ENCODE peak calls at places on chromosomes 13 and 19, in four cellular contexts. One of them, this sample, is unnamed.
A peak's percentile ranks its signal among the peaks of the same experiment; 100 is the strongest.

GRCh38 chr13:41107584-41108014 is 25.0 kb downstream of the KBTBD6 start:
- DNase-seq in osteoblast: no peak
- DNase-seq in thoracic aorta: no peak
- DNase-seq in brain microvascular endothelial cell: no peak
- DNase-seq in this sample: no peak

GRCh38 chr19:45173816-45174215 is 4.2 kb downstream of the TRAPPC6A start:
- DNase-seq in brain microvascular endothelial cell: no peak
- DNase-seq in thoracic aorta: no peak
- DNase-seq in osteoblast: peak; percentile 97
- DNase-seq in this sample: no peak

GRCh38 chr19:40304306-40304705 is 19.2 kb upstream of the AKT2 start:
- DNase-seq in brain microvascular endothelial cell: no peak
- DNase-seq in thoracic aorta: no peak
- DNase-seq in osteoblast: no peak
- DNase-seq in this sample: no peak

GRCh38 chr13:51643114-51643881 is 59.0 kb downstream of the WDFY2 start:
- DNase-seq in osteoblast: peak; percentile 75
- DNase-seq in brain microvascular endothelial cell: peak; percentile 94
- DNase-seq in thoracic aorta: no peak
- DNase-seq in this sample: no peak

GRCh38 chr13:45021250-45021649 is 31.9 kb downstream of the GPALPP1 start:
- DNase-seq in osteoblast: no peak
- DNase-seq in thoracic aorta: no peak
- DNase-seq in brain microvascular endothelial cell: no peak
- DNase-seq in this sample: no peak

GRCh38 chr19:49847731-49848696 is 2.9 kb upstream of the PTOV1 start:
- DNase-seq in brain microvascular endothelial cell: peak; percentile 81
- DNase-seq in thoracic aorta: no peak
- DNase-seq in osteoblast: peak; percentile 96
- DNase-seq in this sample: no peak

GRCh38 chr19:38142176-38143035 is 81.6 kb downstream of the DPF1 start:
- DNase-seq in brain microvascular endothelial cell: peak; percentile 60
- DNase-seq in thoracic aorta: no peak
- DNase-seq in osteoblast: peak; percentile 91
- DNase-seq in this sample: peak; percentile 64

GRCh38 chr13:95317037-95317989 is 16.1 kb upstream of the ABCC4 start:
- DNase-seq in brain microvascular endothelial cell: no peak
- DNase-seq in thoracic aorta: no peak
- DNase-seq in osteoblast: no peak
- DNase-seq in this sample: peak; percentile 76

GRCh38 chr13:110506859-110507566 is 54.5 kb downstream of the RAB20 start:
- DNase-seq in osteoblast: peak; percentile 89
- DNase-seq in brain microvascular endothelial cell: no peak
- DNase-seq in thoracic aorta: no peak
- DNase-seq in this sample: peak; percentile 83

GRCh38 chr19:15379996-15380647 is 535 bp upstream of the AKAP8 start:
- DNase-seq in thoracic aorta: no peak
- DNase-seq in osteoblast: peak; percentile 79
- DNase-seq in brain microvascular endothelial cell: peak; percentile 12
- DNase-seq in this sample: no peak

GRCh38 chr13:20822406-20822805 is 48.6 kb upstream of the EEF1AKMT1 start:
- DNase-seq in thoracic aorta: no peak
- DNase-seq in osteoblast: no peak
- DNase-seq in brain microvascular endothelial cell: no peak
- DNase-seq in this sample: no peak

GRCh38 chr13:93227906-93228801 is 1.5 kb downstream of the GPC6 start:
- DNase-seq in thoracic aorta: no peak
- DNase-seq in osteoblast: peak; percentile 91
- DNase-seq in brain microvascular endothelial cell: peak; percentile 81
- DNase-seq in this sample: peak; percentile 73

GRCh38 chr19:15859187-15859586 is 38.7 kb downstream of the CYP4F2 start:
- DNase-seq in thoracic aorta: no peak
- DNase-seq in osteoblast: no peak
- DNase-seq in brain microvascular endothelial cell: no peak
- DNase-seq in this sample: no peak

GRCh38 chr19:15944401-15944800 is 4.4 kb upstream of the OR10H4 start:
- DNase-seq in brain microvascular endothelial cell: no peak
- DNase-seq in osteoblast: no peak
- DNase-seq in thoracic aorta: no peak
- DNase-seq in this sample: no peak

GRCh38 chr19:35222373-35223005 is 6.0 kb downstream of the FAM187B start:
- DNase-seq in brain microvascular endothelial cell: no peak
- DNase-seq in osteoblast: no peak
- DNase-seq in thoracic aorta: no peak
- DNase-seq in this sample: no peak

GRCh38 chr13:106213028-106213427 is 322.4 kb downstream of the EFNB2 start:
- DNase-seq in thoracic aorta: no peak
- DNase-seq in osteoblast: peak; percentile 53
- DNase-seq in brain microvascular endothelial cell: no peak
- DNase-seq in this sample: no peak

GRCh38 chr19:4597975-4598671 is 38.6 kb upstream of the SEMA6B start:
- DNase-seq in thoracic aorta: no peak
- DNase-seq in osteoblast: peak; percentile 83
- DNase-seq in brain microvascular endothelial cell: peak; percentile 19
- DNase-seq in this sample: no peak

GRCh38 chr19:10449037-10449436 is 28.7 kb downstream of the PDE4A start:
- DNase-seq in osteoblast: peak; percentile 72
- DNase-seq in thoracic aorta: no peak
- DNase-seq in brain microvascular endothelial cell: no peak
- DNase-seq in this sample: no peak

GRCh38 chr13:31088826-31089420 is 72.8 kb downstream of the HSPH1 start:
- DNase-seq in thoracic aorta: no peak
- DNase-seq in osteoblast: peak; percentile 18
- DNase-seq in brain microvascular endothelial cell: no peak
- DNase-seq in this sample: no peak

GRCh38 chr19:17794731-17795494 is at the start of gene B3GNT3:
- DNase-seq in thoracic aorta: no peak
- DNase-seq in brain microvascular endothelial cell: no peak
- DNase-seq in osteoblast: peak; percentile 59
- DNase-seq in this sample: no peak

GRCh38 chr13:43301341-43301969 is 278.1 kb downstream of the DNAJC15 start:
- DNase-seq in thoracic aorta: no peak
- DNase-seq in osteoblast: no peak
- DNase-seq in brain microvascular endothelial cell: no peak
- DNase-seq in this sample: no peak

GRCh38 chr13:37995052-37995451 is 125.5 kb upstream of the TRPC4 start:
- DNase-seq in brain microvascular endothelial cell: peak; percentile 42
- DNase-seq in osteoblast: peak; percentile 48
- DNase-seq in thoracic aorta: no peak
- DNase-seq in this sample: no peak

GRCh38 chr13:35789335-35790166 is 313.1 kb upstream of the MAB21L1 start:
- DNase-seq in brain microvascular endothelial cell: peak; percentile 11
- DNase-seq in thoracic aorta: no peak
- DNase-seq in osteoblast: no peak
- DNase-seq in this sample: no peak

GRCh38 chr13:66347718-66348117 is 882.4 kb downstream of the PCDH9 start:
- DNase-seq in brain microvascular endothelial cell: no peak
- DNase-seq in thoracic aorta: no peak
- DNase-seq in osteoblast: no peak
- DNase-seq in this sample: no peak

DNA sequence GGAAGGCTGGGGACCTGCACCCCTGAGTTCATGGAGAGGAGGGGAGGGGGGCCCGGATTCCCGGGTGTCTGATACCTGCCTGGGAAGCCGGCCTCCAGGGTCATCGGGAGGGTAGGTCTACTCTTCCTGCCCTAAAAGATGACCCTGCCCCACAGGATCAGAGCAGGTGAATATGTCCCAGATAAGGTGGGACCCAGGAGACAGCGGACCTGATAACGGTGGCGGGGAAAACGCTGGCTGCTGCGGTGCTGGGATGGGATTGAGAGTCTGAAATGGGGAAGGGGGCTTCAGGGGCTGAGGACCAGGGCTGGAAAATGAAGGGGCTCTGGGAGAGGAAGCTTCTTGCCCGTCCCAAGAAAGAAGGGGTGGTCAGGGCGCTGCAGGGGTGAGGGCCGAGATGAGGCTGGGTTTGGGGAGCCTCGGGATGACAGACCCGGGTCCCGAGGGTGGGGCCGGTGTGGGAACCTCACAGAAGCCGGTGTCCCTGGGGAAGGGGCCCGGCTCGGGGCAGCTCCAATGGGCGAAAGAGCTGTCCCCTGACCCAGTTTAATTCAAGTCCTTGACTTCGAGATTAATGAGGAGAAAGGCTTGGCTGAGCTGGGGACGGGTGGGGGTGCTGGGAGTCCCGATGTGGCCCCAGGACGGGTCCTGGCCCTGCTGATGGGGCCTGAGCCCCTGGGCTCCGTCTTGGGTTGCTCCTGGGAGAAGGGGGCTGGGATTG is 797 bp downstream of the TTYH1 start:
- DNase-seq in osteoblast: peak; percentile 75
- DNase-seq in brain microvascular endothelial cell: no peak
- DNase-seq in thoracic aorta: no peak
- DNase-seq in this sample: no peak
- H3K27me3 ChIP-seq in osteoblast: peaks cover 55% of the 10 kb centered on the region
- H3K27me3 ChIP-seq in brain microvascular endothelial cell: peaks cover 27% of the 10 kb centered on the region
- H3K27me3 ChIP-seq in thoracic aorta: peaks cover 11% of the 10 kb centered on the region
- H3K27me3 ChIP-seq in this sample: no peaks in the 10 kb centered on the region

DNA sequence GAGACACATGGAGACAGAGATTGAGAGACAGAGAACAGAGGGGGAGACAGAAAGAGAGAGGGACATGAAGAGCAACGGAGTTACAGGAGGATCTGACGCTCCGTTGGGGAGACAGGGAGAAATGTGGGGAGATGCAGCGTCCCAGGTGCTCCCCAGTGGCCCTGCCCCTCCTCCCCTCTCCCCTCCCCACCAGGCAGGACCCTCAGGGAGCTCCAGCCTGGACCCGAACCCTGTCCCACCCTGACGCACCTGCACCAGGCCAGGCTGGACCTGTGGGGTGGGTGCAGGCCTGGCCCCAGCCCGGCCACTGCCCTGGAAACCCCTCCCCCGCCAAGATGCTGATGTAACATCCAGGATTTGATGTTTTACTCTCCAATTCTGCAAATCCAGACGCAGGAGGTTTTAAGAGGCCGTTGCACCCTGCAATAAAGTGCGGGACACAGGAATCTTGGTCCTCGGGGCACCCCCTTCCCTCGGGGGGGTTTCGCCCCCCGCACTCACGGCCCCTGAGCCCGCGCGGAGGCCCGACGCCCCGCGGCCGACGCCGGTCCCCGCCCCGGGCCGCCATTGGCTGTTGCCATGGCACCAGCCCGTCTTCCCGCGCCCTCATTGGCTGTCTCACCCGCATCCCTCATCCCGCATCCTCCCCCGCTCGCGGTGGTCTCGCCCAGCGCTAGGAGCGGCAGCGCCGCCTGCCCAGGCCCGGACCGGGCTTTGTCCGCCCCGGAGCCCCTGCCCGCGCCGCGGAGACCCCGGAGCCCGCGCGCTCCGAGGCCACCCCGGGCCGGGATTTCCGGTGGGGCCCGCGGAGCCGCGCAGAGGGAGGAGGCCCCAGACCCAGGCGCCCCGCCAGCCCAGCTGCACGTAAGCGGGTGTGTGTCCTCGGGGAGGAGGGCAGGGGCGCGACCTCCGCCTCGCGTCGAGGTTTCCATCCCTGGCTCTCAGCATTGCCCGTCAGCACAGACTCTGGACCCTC is at the start of gene APC2:
- DNase-seq in brain microvascular endothelial cell: no peak
- DNase-seq in thoracic aorta: no peak
- DNase-seq in osteoblast: peak; percentile 99
- DNase-seq in this sample: no peak
- H3K27me3 ChIP-seq in brain microvascular endothelial cell: peaks cover 67% of the 10 kb centered on the region
- H3K27me3 ChIP-seq in thoracic aorta: peaks cover 17% of the 10 kb centered on the region
- H3K27me3 ChIP-seq in osteoblast: peaks cover 84% of the 10 kb centered on the region
- H3K27me3 ChIP-seq in this sample: peaks cover 9% of the 10 kb centered on the region

GRCh38 chr19:33346665-33347064 is 26.8 kb upstream of the CEBPG start:
- DNase-seq in thoracic aorta: no peak
- DNase-seq in osteoblast: no peak
- DNase-seq in brain microvascular endothelial cell: no peak
- DNase-seq in this sample: no peak

GRCh38 chr19:33347300-33347699 is 26.2 kb upstream of the CEBPG start:
- DNase-seq in brain microvascular endothelial cell: no peak
- DNase-seq in thoracic aorta: no peak
- DNase-seq in osteoblast: no peak
- DNase-seq in this sample: no peak

GRCh38 chr19:33350538-33351309 is 22.8 kb upstream of the CEBPG start:
- DNase-seq in osteoblast: peak; percentile 88
- DNase-seq in thoracic aorta: no peak
- DNase-seq in brain microvascular endothelial cell: peak; percentile 59
- DNase-seq in this sample: no peak

GRCh38 chr19:33349319-33350289 is 23.9 kb upstream of the CEBPG start:
- DNase-seq in osteoblast: no peak
- DNase-seq in thoracic aorta: no peak
- DNase-seq in brain microvascular endothelial cell: no peak
- DNase-seq in this sample: no peak

DNA sequence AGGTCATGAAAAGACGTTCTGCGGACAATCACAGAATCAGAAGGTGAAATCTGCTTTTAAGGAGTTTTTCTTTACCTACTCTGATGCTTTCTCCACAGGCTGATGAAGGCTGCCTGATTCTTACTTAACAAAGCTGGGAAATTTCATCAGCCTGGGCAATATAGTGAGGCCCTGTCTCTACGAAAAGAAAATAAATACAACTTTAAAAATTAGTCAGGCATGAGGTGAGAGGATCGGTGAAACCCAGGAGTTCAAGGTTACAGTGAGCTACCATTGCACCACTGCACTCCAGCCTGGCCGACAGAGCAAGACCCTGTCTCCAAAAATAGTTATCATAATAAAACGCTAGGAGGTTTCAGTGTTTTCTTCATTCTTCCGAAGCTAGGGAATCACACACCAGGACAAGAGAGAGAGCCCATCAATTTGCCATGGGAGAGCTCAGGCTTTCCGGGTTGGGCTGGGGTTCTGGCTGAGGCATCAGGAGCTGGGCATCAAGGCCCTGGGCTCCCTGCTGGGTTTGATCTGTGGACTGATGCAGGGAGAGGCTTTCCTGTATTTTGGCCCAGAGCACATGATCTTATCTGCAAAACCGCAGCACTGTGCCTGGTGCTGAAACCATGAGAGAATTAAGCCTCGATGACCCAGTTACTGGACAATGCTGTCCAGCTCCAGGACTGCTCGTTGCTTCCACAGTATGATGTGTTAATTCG is 25.1 kb upstream of the CEBPG start:
- DNase-seq in brain microvascular endothelial cell: no peak
- DNase-seq in thoracic aorta: no peak
- DNase-seq in osteoblast: no peak
- DNase-seq in this sample: no peak
- H3K27me3 ChIP-seq in brain microvascular endothelial cell: peaks cover 3% of the 10 kb centered on the region
- H3K27me3 ChIP-seq in thoracic aorta: no peaks in the 10 kb centered on the region
- H3K27me3 ChIP-seq in osteoblast: peaks cover 45% of the 10 kb centered on the region
- H3K27me3 ChIP-seq in this sample: no peaks in the 10 kb centered on the region

DNA sequence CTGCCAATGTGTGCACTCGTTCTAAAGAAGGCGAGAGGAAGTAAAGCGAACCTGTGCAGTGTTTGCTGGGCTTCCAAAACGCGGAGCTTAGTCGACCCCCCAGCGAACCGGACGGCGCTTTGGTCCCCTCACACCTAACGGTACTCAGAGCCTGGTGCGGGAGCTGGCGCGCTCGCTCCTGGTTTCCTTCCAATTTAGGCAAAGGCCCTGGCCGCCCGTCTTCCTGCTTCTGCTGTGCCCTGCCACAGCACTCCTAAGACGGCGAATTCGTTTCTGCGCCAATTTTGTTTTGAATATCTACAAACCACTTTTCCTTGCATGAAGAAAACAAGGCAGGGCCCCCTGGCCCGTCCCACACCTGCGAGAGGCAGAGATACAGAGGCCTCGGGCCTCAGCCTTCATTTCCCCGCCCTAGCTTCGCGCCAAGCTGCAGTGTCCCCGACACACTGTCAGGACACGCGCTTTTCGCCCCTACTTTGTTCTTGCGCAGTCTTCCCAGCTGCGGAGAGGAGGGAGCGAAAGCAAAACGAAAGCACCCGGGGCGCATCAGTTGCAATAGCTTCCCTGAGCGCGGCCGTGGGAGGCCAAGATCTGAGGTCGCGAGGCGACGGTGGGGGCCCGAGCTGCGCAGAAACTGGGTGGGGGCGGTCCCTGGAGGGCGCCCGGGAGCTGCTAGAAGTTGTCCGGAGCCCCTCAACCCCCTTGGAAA is 111.9 kb downstream of the KCNRG start:
- DNase-seq in osteoblast: peak; percentile 88
- DNase-seq in thoracic aorta: no peak
- DNase-seq in brain microvascular endothelial cell: no peak
- DNase-seq in this sample: peak; percentile 43
- H3K27me3 ChIP-seq in osteoblast: no peaks in the 10 kb centered on the region
- H3K27me3 ChIP-seq in thoracic aorta: no peaks in the 10 kb centered on the region
- H3K27me3 ChIP-seq in brain microvascular endothelial cell: no peaks in the 10 kb centered on the region
- H3K27me3 ChIP-seq in this sample: peaks cover 4% of the 10 kb centered on the region

This sample was measured in ovary.